ENCODE peak calls at places on chromosomes 7 and 10, in four cellular contexts. One of them, this sample, is unnamed.

GRCh38 chr7:114793155-114793849 is 128.6 kb upstream of the MDFIC start:
- DNase-seq in tibial nerve: no peak
- DNase-seq in lower leg skin: no peak
- DNase-seq in ovary: no peak
- DNase-seq in this sample: no peak

GRCh38 chr7:25347360-25347759 is 119.1 kb upstream of the NPVF start:
- DNase-seq in tibial nerve: no peak
- DNase-seq in lower leg skin: no peak
- DNase-seq in ovary: no peak
- DNase-seq in this sample: no peak

GRCh38 chr7:137989127-137989526 is 12.8 kb downstream of the CREB3L2 start:
- DNase-seq in tibial nerve: peak; percentile 60
- DNase-seq in lower leg skin: no peak
- DNase-seq in ovary: no peak
- DNase-seq in this sample: no peak

GRCh38 chr10:47372726-47373125 is 11.4 kb downstream of the ZNF488 start:
- DNase-seq in tibial nerve: no peak
- DNase-seq in lower leg skin: peak; percentile 12
- DNase-seq in ovary: no peak
- DNase-seq in this sample: no peak

GRCh38 chr10:43265799-43266721 is 805 bp downstream of the RASGEF1A start:
- DNase-seq in tibial nerve: no peak
- DNase-seq in lower leg skin: peak; percentile 13
- DNase-seq in ovary: no peak
- DNase-seq in this sample: no peak

GRCh38 chr7:41027428-41028115 is 675.3 kb downstream of the INHBA start:
- DNase-seq in tibial nerve: no peak
- DNase-seq in lower leg skin: no peak
- DNase-seq in ovary: no peak
- DNase-seq in this sample: peak; percentile 75

GRCh38 chr10:11017575-11018425 is at the start of gene CELF2:
- DNase-seq in tibial nerve: peak; percentile 37
- DNase-seq in lower leg skin: no peak
- DNase-seq in ovary: peak; percentile 74
- DNase-seq in this sample: no peak

GRCh38 chr10:5434017-5434753 is 21.8 kb downstream of the NET1 start:
- DNase-seq in tibial nerve: no peak
- DNase-seq in lower leg skin: no peak
- DNase-seq in ovary: no peak
- DNase-seq in this sample: no peak

GRCh38 chr10:95745487-95745886 is 10.5 kb upstream of the ENTPD1 start:
- DNase-seq in tibial nerve: no peak
- DNase-seq in lower leg skin: no peak
- DNase-seq in ovary: no peak
- DNase-seq in this sample: no peak

GRCh38 chr10:116728526-116729096 is 13.8 kb downstream of the HSPA12A start:
- DNase-seq in tibial nerve: no peak
- DNase-seq in lower leg skin: no peak
- DNase-seq in ovary: no peak
- DNase-seq in this sample: no peak

GRCh38 chr7:14761506-14762296 is 140.8 kb downstream of the DGKB start:
- DNase-seq in tibial nerve: no peak
- DNase-seq in lower leg skin: no peak
- DNase-seq in ovary: no peak
- DNase-seq in this sample: no peak

GRCh38 chr10:102347236-102347828 is 48.2 kb upstream of the NFKB2 start:
- DNase-seq in tibial nerve: no peak
- DNase-seq in lower leg skin: no peak
- DNase-seq in ovary: no peak
- DNase-seq in this sample: no peak

GRCh38 chr7:55536619-55537457 is 35.5 kb downstream of the VOPP1 start:
- DNase-seq in tibial nerve: no peak
- DNase-seq in lower leg skin: no peak
- DNase-seq in ovary: no peak
- DNase-seq in this sample: no peak
- TF ChIP-seq POLR2A in tibial nerve: no peak
- TF ChIP-seq POLR2A in lower leg skin: no peak
- TF ChIP-seq POLR2A in ovary: no peak
- TF ChIP-seq POLR2A in this sample: no peak

GRCh38 chr10:68101066-68101465 is 8.2 kb upstream of the MYPN start:
- DNase-seq in tibial nerve: no peak
- DNase-seq in lower leg skin: no peak
- DNase-seq in ovary: no peak
- DNase-seq in this sample: no peak

GRCh38 chr10:68096913-68097509 is 12.3 kb upstream of the MYPN start:
- DNase-seq in tibial nerve: no peak
- DNase-seq in lower leg skin: peak; percentile 68
- DNase-seq in ovary: no peak
- DNase-seq in this sample: peak; percentile 42

GRCh38 chr10:68099736-68100135 is 9.6 kb upstream of the MYPN start:
- DNase-seq in tibial nerve: no peak
- DNase-seq in lower leg skin: no peak
- DNase-seq in ovary: no peak
- DNase-seq in this sample: peak; percentile 31

GRCh38 chr10:68090586-68090985 is 15.5 kb upstream of the HERC4 start:
- DNase-seq in tibial nerve: no peak
- DNase-seq in lower leg skin: no peak
- DNase-seq in ovary: no peak
- DNase-seq in this sample: no peak

GRCh38 chr10:68095176-68095575 is 14.1 kb upstream of the MYPN start:
- DNase-seq in tibial nerve: no peak
- DNase-seq in lower leg skin: no peak
- DNase-seq in ovary: no peak
- DNase-seq in this sample: no peak
- TF ChIP-seq POLR2A in tibial nerve: no peak
- TF ChIP-seq POLR2A in lower leg skin: no peak
- TF ChIP-seq POLR2A in ovary: no peak
- TF ChIP-seq POLR2A in this sample: no peak

DNA sequence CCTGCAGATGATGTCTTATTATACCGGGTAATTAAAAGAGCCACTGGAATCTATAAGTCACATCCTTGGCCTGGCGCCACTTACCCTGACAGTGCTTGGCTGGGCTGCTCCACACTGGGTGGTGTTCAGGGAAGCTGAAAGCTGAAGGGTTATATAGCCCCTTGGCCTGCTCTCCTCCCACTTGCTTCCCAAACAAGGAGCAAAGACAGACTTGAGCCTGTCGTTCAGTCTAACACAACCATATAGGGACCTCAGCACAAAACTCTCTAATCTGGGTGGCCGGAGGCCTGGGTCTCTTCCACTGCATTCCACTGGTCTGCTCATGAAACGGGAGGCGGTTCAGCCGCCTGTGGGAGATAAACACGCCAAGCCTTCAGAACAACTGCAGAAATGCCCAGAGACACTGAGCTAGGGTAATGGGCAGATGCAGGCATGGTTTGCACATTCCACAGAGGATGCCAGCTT is at the start of gene ACTA2:
- DNase-seq in tibial nerve: no peak
- DNase-seq in lower leg skin: no peak
- DNase-seq in ovary: peak; percentile 71
- DNase-seq in this sample: no peak
- TF ChIP-seq POLR2A in tibial nerve: peak; percentile 17
- TF ChIP-seq POLR2A in lower leg skin: no peak
- TF ChIP-seq POLR2A in ovary: no peak
- TF ChIP-seq POLR2A in this sample: no peak

GRCh38 chr10:35347899-35348608 is 11.7 kb downstream of the CCNY start:
- DNase-seq in tibial nerve: no peak
- DNase-seq in lower leg skin: no peak
- DNase-seq in ovary: no peak
- DNase-seq in this sample: no peak

GRCh38 chr10:35347088-35347487 is 10.8 kb downstream of the CCNY start:
- DNase-seq in tibial nerve: no peak
- DNase-seq in lower leg skin: no peak
- DNase-seq in ovary: no peak
- DNase-seq in this sample: no peak

GRCh38 chr10:35343739-35344138 is 7.4 kb downstream of the CCNY start:
- DNase-seq in tibial nerve: no peak
- DNase-seq in lower leg skin: no peak
- DNase-seq in ovary: no peak
- DNase-seq in this sample: no peak

GRCh38 chr10:35345383-35345742 is 9.1 kb downstream of the CCNY start:
- DNase-seq in tibial nerve: no peak
- DNase-seq in lower leg skin: no peak
- DNase-seq in ovary: no peak
- DNase-seq in this sample: no peak

GRCh38 chr10:35346248-35346647 is 9.9 kb downstream of the CCNY start:
- DNase-seq in tibial nerve: no peak
- DNase-seq in lower leg skin: no peak
- DNase-seq in ovary: no peak
- DNase-seq in this sample: no peak
- TF ChIP-seq POLR2A in tibial nerve: no peak
- TF ChIP-seq POLR2A in lower leg skin: no peak
- TF ChIP-seq POLR2A in ovary: no peak
- TF ChIP-seq POLR2A in this sample: no peak

GRCh38 chr10:23438547-23439451 is at the start of gene OTUD1:
- DNase-seq in tibial nerve: peak; percentile 96
- DNase-seq in lower leg skin: peak; percentile 95
- DNase-seq in ovary: peak; percentile 98
- DNase-seq in this sample: peak; percentile 96
- TF ChIP-seq POLR2A in tibial nerve: peak; percentile 89
- TF ChIP-seq POLR2A in lower leg skin: no peak
- TF ChIP-seq POLR2A in ovary: peak; percentile 61
- TF ChIP-seq POLR2A in this sample: peak; percentile 63

GRCh38 chr7:79837915-79838314 is 296.7 kb upstream of the GNAI1 start:
- DNase-seq in tibial nerve: no peak
- DNase-seq in lower leg skin: no peak
- DNase-seq in ovary: no peak
- DNase-seq in this sample: no peak
- TF ChIP-seq POLR2A in tibial nerve: no peak
- TF ChIP-seq POLR2A in lower leg skin: no peak
- TF ChIP-seq POLR2A in ovary: no peak
- TF ChIP-seq POLR2A in this sample: no peak

This sample was measured in H54.